ENCODE peak calls at places on chromosomes 3 and 15, in ten cellular contexts. Z is upper lobe of right lung; B is uterus; M is breast epithelium; U is SK-N-SH; X is posterior cingulate gyrus; A is anterior cingulate cortex; J is stimulated activated naive CD8-positive, alpha-beta T cell treated with anti-CD3 and anti-CD28 coated beads, Interleukin-15, Interleukin-2, amounts not matched to agents 100 U/mL and 50 U/mL, for 24 hours; L is Daoy; H is activated T-helper 1 cell treated with anti-CD3 and anti-CD28 coated beads, Interleukin-2, amount 50 U/mL, for 16 hours. K is an unnamed sample.

GRCh38 chr15:88621789-88622604 is 857 bp downstream of the AEN start:
- DNase-seq in A (no peak), J (peak), U (no peak), L (no peak), H (no peak), X (no peak), B (no peak), M (no peak), Z (no peak), K (peak)

GRCh38 chr3:194275231-194275671 is 75.9 kb downstream of the CPN2 start:
- DNase-seq in J (no peak), B (peak), L (peak), Z (peak), U (no peak), A (no peak), X (no peak), H (no peak), M (peak), K (no peak)

GRCh38 chr3:50525987-50526386 is 22.6 kb upstream of the CACNA2D2 start:
- DNase-seq in Z (peak), X (no peak), B (no peak), U (no peak), M (no peak), H (no peak), J (peak), A (no peak), L (peak), K (no peak)

GRCh38 chr3:55522077-55522476 is 35.0 kb upstream of the WNT5A start:
- DNase-seq in H (no peak), M (no peak), Z (no peak), J (no peak), L (no peak), X (no peak), A (no peak), U (no peak), B (no peak), K (no peak)

GRCh38 chr3:174862666-174863065 is 3.5 kb downstream of the NAALADL2 start:
- DNase-seq in B (no peak), X (peak), Z (no peak), L (no peak), J (no peak), M (no peak), H (no peak), A (no peak), U (no peak), K (no peak)

GRCh38 chr3:38722760-38723568 is 73.5 kb upstream of the SCN5A start:
- DNase-seq in A (no peak), L (no peak), J (no peak), X (no peak), Z (no peak), H (no peak), B (no peak), M (no peak), U (no peak), K (no peak)

GRCh38 chr15:76107169-76107568 is 47.4 kb downstream of the TMEM266 start:
- DNase-seq in U (no peak), H (no peak), Z (no peak), L (peak), A (no peak), J (no peak), M (no peak), B (no peak), X (no peak), K (no peak)

GRCh38 chr3:38108649-38109579 is 28.0 kb downstream of the ACAA1 start:
- DNase-seq in A (no peak), U (no peak), Z (peak), M (no peak), B (no peak), H (no peak), J (no peak), L (no peak), X (no peak), K (no peak)

GRCh38 chr15:60591491-60592385 is 112.8 kb upstream of the ICE2 start:
- DNase-seq in M (no peak), Z (peak), H (peak), J (peak), L (peak), B (peak), U (peak), X (peak), A (peak), K (peak)

GRCh38 chr3:129836381-129837056 is 57.0 kb downstream of the TMCC1 start:
- DNase-seq in L (no peak), Z (no peak), A (no peak), X (no peak), M (no peak), H (no peak), B (no peak), U (no peak), J (no peak), K (no peak)

GRCh38 chr3:179297971-179298725 is 24.7 kb upstream of the ZNF639 start:
- DNase-seq in J (no peak), Z (no peak), U (no peak), A (no peak), M (no peak), X (no peak), L (no peak), H (no peak), B (no peak), K (no peak)

GRCh38 chr3:10164546-10165393 is at the start of gene IRAK2:
- DNase-seq in M (peak), H (peak), U (peak), Z (peak), A (peak), X (peak), B (peak), J (peak), L (peak), K (peak)

GRCh38 chr15:39584662-39585393 is 3.9 kb downstream of the THBS1 start:
- DNase-seq in J (no peak), A (no peak), Z (no peak), L (no peak), B (no peak), M (no peak), H (no peak), U (no peak), X (no peak), K (no peak)

GRCh38 chr3:195172285-195172684 is 98.7 kb downstream of the XXYLT1 start:
- DNase-seq in Z (no peak), B (peak), X (no peak), M (no peak), A (no peak), H (no peak), J (no peak), L (no peak), U (no peak), K (no peak)

K was measured in T-helper 17 cell.